ENCODE peak calls at places on chromosome 9, in eight cellular contexts. One of them, this sample, is unnamed.

GRCh38 chr9:35335164-35335563 is 154.7 kb upstream of the RUSC2 start:
- DNase-seq in GM12878: no peak
- DNase-seq in stomach: no peak
- DNase-seq in sigmoid colon: no peak
- DNase-seq in endothelial cell of umbilical vein: peak
- DNase-seq in HL-60: no peak
- DNase-seq in HCT116: no peak
- DNase-seq in suprapubic skin: no peak
- DNase-seq in this sample: no peak

GRCh38 chr9:373759-374206 is 159.1 kb downstream of the DOCK8 start:
- DNase-seq in GM12878: no peak
- DNase-seq in stomach: no peak
- DNase-seq in sigmoid colon: no peak
- DNase-seq in endothelial cell of umbilical vein: no peak
- DNase-seq in HL-60: no peak
- DNase-seq in HCT116: no peak
- DNase-seq in suprapubic skin: no peak
- DNase-seq in this sample: no peak

GRCh38 chr9:137459147-137459600 is at the start of gene NSMF:
- DNase-seq in GM12878: no peak
- DNase-seq in stomach: peak
- DNase-seq in sigmoid colon: peak
- DNase-seq in endothelial cell of umbilical vein: peak
- DNase-seq in HL-60: peak
- DNase-seq in HCT116: peak
- DNase-seq in suprapubic skin: peak
- DNase-seq in this sample: peak

GRCh38 chr9:107999011-107999410 is 509.4 kb upstream of the KLF4 start:
- DNase-seq in GM12878: no peak
- DNase-seq in stomach: no peak
- DNase-seq in sigmoid colon: no peak
- DNase-seq in endothelial cell of umbilical vein: no peak
- DNase-seq in HL-60: no peak
- DNase-seq in HCT116: peak
- DNase-seq in suprapubic skin: no peak
- DNase-seq in this sample: no peak

GRCh38 chr9:97176206-97176605 is 131.3 kb upstream of the CCDC180 start:
- DNase-seq in GM12878: no peak
- DNase-seq in stomach: no peak
- DNase-seq in sigmoid colon: no peak
- DNase-seq in endothelial cell of umbilical vein: no peak
- DNase-seq in HL-60: no peak
- DNase-seq in HCT116: no peak
- DNase-seq in suprapubic skin: no peak
- DNase-seq in this sample: no peak

GRCh38 chr9:129553277-129553676 is 67.6 kb downstream of the C9orf50 start:
- DNase-seq in GM12878: no peak
- DNase-seq in stomach: no peak
- DNase-seq in sigmoid colon: no peak
- DNase-seq in endothelial cell of umbilical vein: no peak
- DNase-seq in HL-60: no peak
- DNase-seq in HCT116: no peak
- DNase-seq in suprapubic skin: no peak
- DNase-seq in this sample: no peak

GRCh38 chr9:101628173-101628572 is 33.4 kb upstream of the PPP3R2 start:
- DNase-seq in GM12878: no peak
- DNase-seq in stomach: no peak
- DNase-seq in sigmoid colon: no peak
- DNase-seq in endothelial cell of umbilical vein: no peak
- DNase-seq in HL-60: no peak
- DNase-seq in HCT116: no peak
- DNase-seq in suprapubic skin: no peak
- DNase-seq in this sample: no peak

GRCh38 chr9:121498150-121498486 is 1.5 kb downstream of the GGTA1 start:
- DNase-seq in GM12878: peak
- DNase-seq in stomach: peak
- DNase-seq in sigmoid colon: no peak
- DNase-seq in endothelial cell of umbilical vein: peak
- DNase-seq in HL-60: no peak
- DNase-seq in HCT116: peak
- DNase-seq in suprapubic skin: no peak
- DNase-seq in this sample: no peak

GRCh38 chr9:12817702-12818101 is 42.9 kb downstream of the LURAP1L start:
- DNase-seq in GM12878: no peak
- DNase-seq in stomach: peak
- DNase-seq in sigmoid colon: peak
- DNase-seq in endothelial cell of umbilical vein: no peak
- DNase-seq in HL-60: no peak
- DNase-seq in HCT116: peak
- DNase-seq in suprapubic skin: no peak
- DNase-seq in this sample: peak

GRCh38 chr9:22203371-22204138 is 194.4 kb upstream of the CDKN2B start:
- DNase-seq in GM12878: no peak
- DNase-seq in stomach: no peak
- DNase-seq in sigmoid colon: no peak
- DNase-seq in endothelial cell of umbilical vein: no peak
- DNase-seq in HL-60: no peak
- DNase-seq in HCT116: no peak
- DNase-seq in suprapubic skin: no peak
- DNase-seq in this sample: no peak

GRCh38 chr9:35164711-35165110 is 2.9 kb downstream of the UNC13B start:
- DNase-seq in GM12878: no peak
- DNase-seq in stomach: no peak
- DNase-seq in sigmoid colon: no peak
- DNase-seq in endothelial cell of umbilical vein: peak
- DNase-seq in HL-60: no peak
- DNase-seq in HCT116: no peak
- DNase-seq in suprapubic skin: no peak
- DNase-seq in this sample: no peak

GRCh38 chr9:127835930-127836586 is 18.4 kb downstream of the ENG start:
- DNase-seq in GM12878: no peak
- DNase-seq in stomach: no peak
- DNase-seq in sigmoid colon: peak
- DNase-seq in endothelial cell of umbilical vein: peak
- DNase-seq in HL-60: peak
- DNase-seq in HCT116: no peak
- DNase-seq in suprapubic skin: peak
- DNase-seq in this sample: no peak

GRCh38 chr9:128127568-128127989 is at the start of gene PTGES2:
- DNase-seq in GM12878: no peak
- DNase-seq in stomach: peak
- DNase-seq in sigmoid colon: peak
- DNase-seq in endothelial cell of umbilical vein: peak
- DNase-seq in HL-60: peak
- DNase-seq in HCT116: peak
- DNase-seq in suprapubic skin: no peak
- DNase-seq in this sample: peak

GRCh38 chr9:123369296-123369695 is 13.3 kb downstream of the CRB2 start:
- DNase-seq in GM12878: no peak
- DNase-seq in stomach: no peak
- DNase-seq in sigmoid colon: no peak
- DNase-seq in endothelial cell of umbilical vein: no peak
- DNase-seq in HL-60: no peak
- DNase-seq in HCT116: no peak
- DNase-seq in suprapubic skin: no peak
- DNase-seq in this sample: no peak

DNA sequence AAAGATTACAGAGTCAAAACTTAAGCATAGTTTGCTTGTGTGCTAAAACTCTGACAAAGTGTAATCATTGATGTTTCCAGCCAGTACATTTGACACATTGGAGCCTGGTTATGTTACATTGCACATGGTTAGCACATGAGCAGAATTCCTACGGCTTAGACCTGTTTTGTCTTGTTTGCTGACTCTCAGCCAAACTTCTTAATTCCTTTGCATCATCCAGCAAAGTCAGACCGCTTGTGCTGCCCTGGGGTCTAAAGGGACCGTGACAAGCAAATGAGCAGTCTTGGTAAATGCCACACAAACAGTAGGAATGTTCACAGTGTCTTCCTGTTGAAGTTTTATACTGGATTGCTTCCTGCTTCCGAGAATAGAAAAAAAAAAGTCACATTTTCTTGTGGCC is 72.0 kb upstream of the ENTREP1 start:
- DNase-seq in GM12878: no peak
- DNase-seq in stomach: no peak
- DNase-seq in sigmoid colon: no peak
- DNase-seq in endothelial cell of umbilical vein: peak
- DNase-seq in HL-60: no peak
- DNase-seq in HCT116: no peak
- DNase-seq in suprapubic skin: no peak
- DNase-seq in this sample: no peak
- TF ChIP-seq POLR2AphosphoS5 in GM12878: no peak
- TF ChIP-seq POLR2AphosphoS5 in stomach: no peak
- TF ChIP-seq POLR2AphosphoS5 in sigmoid colon: no peak
- TF ChIP-seq POLR2AphosphoS5 in endothelial cell of umbilical vein: no peak
- TF ChIP-seq POLR2AphosphoS5 in HL-60: no peak
- TF ChIP-seq POLR2AphosphoS5 in HCT116: no peak
- TF ChIP-seq POLR2AphosphoS5 in suprapubic skin: no peak
- TF ChIP-seq POLR2AphosphoS5 in this sample: no peak

GRCh38 chr9:8349928-8350327 is 550.4 kb upstream of the DMAC1 start:
- DNase-seq in GM12878: no peak
- DNase-seq in stomach: no peak
- DNase-seq in sigmoid colon: no peak
- DNase-seq in endothelial cell of umbilical vein: no peak
- DNase-seq in HL-60: no peak
- DNase-seq in HCT116: no peak
- DNase-seq in suprapubic skin: no peak
- DNase-seq in this sample: no peak
- H3K27ac ChIP-seq in GM12878: no peak
- H3K27ac ChIP-seq in stomach: no peak
- H3K27ac ChIP-seq in sigmoid colon: no peak
- H3K27ac ChIP-seq in endothelial cell of umbilical vein: no peak
- H3K27ac ChIP-seq in HL-60: no peak
- H3K27ac ChIP-seq in HCT116: no peak
- H3K27ac ChIP-seq in suprapubic skin: no peak
- H3K27ac ChIP-seq in this sample: no peak

DNA sequence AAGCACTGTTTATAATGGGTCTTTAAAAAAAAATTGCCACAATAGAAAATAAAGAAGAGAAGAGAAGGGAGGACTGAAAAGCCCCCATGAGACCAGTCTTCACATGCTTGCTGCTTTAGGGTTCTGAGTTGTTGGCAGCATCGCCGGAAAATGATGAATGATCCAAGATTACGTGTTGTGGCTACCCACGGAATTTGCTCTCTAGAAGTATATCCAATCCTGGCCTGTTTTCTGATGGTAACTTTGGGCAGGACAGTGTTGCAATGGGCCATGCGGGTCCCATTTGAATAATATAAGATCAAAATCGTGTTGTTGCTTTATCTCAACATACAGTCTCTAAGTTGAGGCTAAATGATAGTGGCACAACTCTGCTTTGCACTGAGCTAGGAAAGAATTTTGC is 36.2 kb upstream of the ACO1 start:
- DNase-seq in GM12878: no peak
- DNase-seq in stomach: no peak
- DNase-seq in sigmoid colon: no peak
- DNase-seq in endothelial cell of umbilical vein: no peak
- DNase-seq in HL-60: no peak
- DNase-seq in HCT116: no peak
- DNase-seq in suprapubic skin: no peak
- DNase-seq in this sample: no peak
- TF ChIP-seq POLR2AphosphoS5 in GM12878: no peak
- TF ChIP-seq POLR2AphosphoS5 in stomach: no peak
- TF ChIP-seq POLR2AphosphoS5 in sigmoid colon: no peak
- TF ChIP-seq POLR2AphosphoS5 in endothelial cell of umbilical vein: no peak
- TF ChIP-seq POLR2AphosphoS5 in HL-60: no peak
- TF ChIP-seq POLR2AphosphoS5 in HCT116: no peak
- TF ChIP-seq POLR2AphosphoS5 in suprapubic skin: no peak
- TF ChIP-seq POLR2AphosphoS5 in this sample: no peak

GRCh38 chr9:6109986-6110385 is 94.6 kb upstream of the RANBP6 start:
- DNase-seq in GM12878: no peak
- DNase-seq in stomach: no peak
- DNase-seq in sigmoid colon: no peak
- DNase-seq in endothelial cell of umbilical vein: no peak
- DNase-seq in HL-60: no peak
- DNase-seq in HCT116: no peak
- DNase-seq in suprapubic skin: no peak
- DNase-seq in this sample: no peak

GRCh38 chr9:6106576-6107339 is 91.3 kb upstream of the RANBP6 start:
- DNase-seq in GM12878: peak
- DNase-seq in stomach: no peak
- DNase-seq in sigmoid colon: no peak
- DNase-seq in endothelial cell of umbilical vein: peak
- DNase-seq in HL-60: peak
- DNase-seq in HCT116: peak
- DNase-seq in suprapubic skin: no peak
- DNase-seq in this sample: no peak

GRCh38 chr9:6109571-6109970 is 94.1 kb upstream of the RANBP6 start:
- DNase-seq in GM12878: no peak
- DNase-seq in stomach: no peak
- DNase-seq in sigmoid colon: no peak
- DNase-seq in endothelial cell of umbilical vein: no peak
- DNase-seq in HL-60: no peak
- DNase-seq in HCT116: no peak
- DNase-seq in suprapubic skin: no peak
- DNase-seq in this sample: no peak

DNA sequence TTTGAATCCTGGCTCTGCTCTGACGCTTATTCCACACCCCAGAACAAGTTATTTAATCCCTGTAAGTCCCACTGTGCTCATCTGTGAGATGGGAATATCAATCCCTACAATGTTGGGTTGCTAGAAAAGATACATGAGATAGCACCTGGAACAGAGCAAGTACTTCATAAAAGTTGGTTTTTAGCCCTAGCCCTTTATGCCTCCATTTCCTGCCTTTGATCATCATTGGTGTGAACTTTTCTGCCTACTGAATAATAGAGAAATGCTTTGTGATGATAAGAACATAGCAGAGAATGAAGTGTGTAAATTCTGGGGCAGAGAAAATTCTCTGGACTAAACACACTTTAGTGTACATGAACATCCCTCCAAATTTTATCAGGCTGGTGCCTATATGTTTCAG is 90.3 kb upstream of the RANBP6 start:
- DNase-seq in GM12878: no peak
- DNase-seq in stomach: no peak
- DNase-seq in sigmoid colon: no peak
- DNase-seq in endothelial cell of umbilical vein: no peak
- DNase-seq in HL-60: no peak
- DNase-seq in HCT116: no peak
- DNase-seq in suprapubic skin: no peak
- DNase-seq in this sample: no peak
- H3K27ac ChIP-seq in GM12878: no peak
- H3K27ac ChIP-seq in stomach: no peak
- H3K27ac ChIP-seq in sigmoid colon: no peak
- H3K27ac ChIP-seq in endothelial cell of umbilical vein: no peak
- H3K27ac ChIP-seq in HL-60: no peak
- H3K27ac ChIP-seq in HCT116: no peak
- H3K27ac ChIP-seq in suprapubic skin: no peak
- H3K27ac ChIP-seq in this sample: no peak

GRCh38 chr9:86955554-86955953 is 8.2 kb upstream of the GAS1 start:
- DNase-seq in GM12878: no peak
- DNase-seq in stomach: no peak
- DNase-seq in sigmoid colon: no peak
- DNase-seq in endothelial cell of umbilical vein: no peak
- DNase-seq in HL-60: no peak
- DNase-seq in HCT116: no peak
- DNase-seq in suprapubic skin: no peak
- DNase-seq in this sample: no peak
- TF ChIP-seq POLR2AphosphoS5 in GM12878: no peak
- TF ChIP-seq POLR2AphosphoS5 in stomach: no peak
- TF ChIP-seq POLR2AphosphoS5 in sigmoid colon: no peak
- TF ChIP-seq POLR2AphosphoS5 in endothelial cell of umbilical vein: no peak
- TF ChIP-seq POLR2AphosphoS5 in HL-60: no peak
- TF ChIP-seq POLR2AphosphoS5 in HCT116: no peak
- TF ChIP-seq POLR2AphosphoS5 in suprapubic skin: no peak
- TF ChIP-seq POLR2AphosphoS5 in this sample: no peak